ENCODE peak calls at places on chromosomes 2 and 18, in ten cellular contexts. D is heart left ventricle; I is OCI-LY7; N is endodermal cell; A is MM.1S; Q is brain microvascular endothelial cell; Z is A549; F is CD4-positive, alpha-beta T cell; H is thoracic aorta; M is mammary epithelial cell. T is an unnamed sample.

GRCh38 chr2:2831656-2832055 is 500.6 kb upstream of the MYT1L start:
- DNase-seq in Q (no peak), D (no peak), M (no peak), Z (no peak), H (no peak), I (no peak), F (no peak), A (no peak), N (peak), T (no peak)

GRCh38 chr18:56648307-56648706 is 2.9 kb upstream of the WDR7 start:
- DNase-seq in Q (no peak), Z (no peak), H (no peak), M (no peak), F (no peak), N (no peak), D (no peak), I (no peak), A (no peak), T (no peak)

GRCh38 chr2:43279317-43279840 is 53.0 kb upstream of the ZFP36L2 start:
- DNase-seq in M (no peak), H (no peak), Z (no peak), I (no peak), F (no peak), A (no peak), D (no peak), N (no peak), Q (no peak), T (no peak)

GRCh38 chr2:200863655-200864205 is 728 bp downstream of the CLK1 start:
- DNase-seq in A (no peak), M (peak), D (peak), N (peak), I (peak), Q (no peak), Z (peak), F (no peak), H (no peak), T (no peak)

GRCh38 chr2:211216221-211216620 is 659.8 kb downstream of the CPS1 start:
- DNase-seq in D (no peak), M (peak), F (no peak), H (no peak), Z (peak), I (peak), Q (no peak), N (no peak), A (peak), T (no peak)

GRCh38 chr2:3575534-3576324 is 669 bp downstream of the RPS7 start:
- DNase-seq in F (peak), Z (peak), Q (no peak), H (no peak), I (peak), N (no peak), M (peak), D (no peak), A (peak), T (no peak)

GRCh38 chr2:176852667-176853066 is 359.9 kb upstream of the HNRNPA3 start:
- DNase-seq in H (no peak), A (peak), N (peak), Z (no peak), I (no peak), Q (no peak), M (no peak), D (no peak), F (no peak), T (no peak)

GRCh38 chr2:59276917-59277316 is 1035.8 kb upstream of the FANCL start:
- DNase-seq in Z (no peak), M (no peak), D (no peak), N (no peak), H (no peak), Q (no peak), F (no peak), A (no peak), I (no peak), T (no peak)

GRCh38 chr2:235968616-235969324 is 199.4 kb downstream of the GBX2 start:
- DNase-seq in F (no peak), D (peak), Z (no peak), N (no peak), H (no peak), M (no peak), A (no peak), I (no peak), Q (no peak), T (no peak)

GRCh38 chr2:190853659-190854386 is 26.8 kb upstream of the GLS start:
- DNase-seq in Z (no peak), M (no peak), I (no peak), Q (no peak), N (no peak), D (no peak), H (no peak), F (no peak), A (no peak), T (no peak)

GRCh38 chr18:63322908-63323634 is 3.5 kb upstream of the BCL2 start:
- DNase-seq in F (peak), Q (peak), M (peak), I (peak), A (peak), H (no peak), Z (peak), D (no peak), N (peak), T (no peak)

GRCh38 chr2:227411320-227411989 is 23.7 kb upstream of the SCYGR1 start:
- DNase-seq in M (peak), F (no peak), I (no peak), D (no peak), N (no peak), A (peak), Q (peak), H (no peak), Z (peak), T (no peak)

GRCh38 chr2:10915731-10916331 is 4.1 kb downstream of the KCNF1 start:
- DNase-seq in Q (no peak), A (no peak), F (no peak), Z (no peak), D (no peak), N (peak), H (no peak), M (no peak), I (no peak), T (no peak)

GRCh38 chr2:2812117-2812516 is 481.0 kb upstream of the MYT1L start:
- DNase-seq in D (no peak), H (no peak), Z (no peak), N (peak), M (no peak), Q (no peak), F (no peak), A (no peak), I (no peak), T (no peak)

GRCh38 chr2:128775401-128776285 is 457.0 kb upstream of the HS6ST1 start:
- DNase-seq in N (no peak), Q (no peak), H (no peak), Z (no peak), F (no peak), D (no peak), M (no peak), A (no peak), I (no peak), T (no peak)

GRCh38 chr18:49098386-49098785 is 147.6 kb upstream of the SMAD7 start:
- DNase-seq in A (no peak), F (no peak), M (no peak), Q (no peak), Z (no peak), H (no peak), D (no peak), I (no peak), N (no peak), T (no peak)

GRCh38 chr18:49094979-49095632 is 144.3 kb upstream of the SMAD7 start:
- DNase-seq in N (no peak), M (peak), H (no peak), A (no peak), D (no peak), Z (peak), Q (peak), I (no peak), F (no peak), T (no peak)

GRCh38 chr18:49100226-49100968 is 149.6 kb upstream of the SMAD7 start:
- DNase-seq in F (no peak), N (no peak), Z (no peak), H (no peak), A (no peak), M (no peak), D (no peak), I (no peak), Q (peak), T (no peak)

GRCh38 chr18:49094136-49094535 is 143.4 kb upstream of the SMAD7 start:
- DNase-seq in H (no peak), D (no peak), I (no peak), Q (peak), M (no peak), A (no peak), F (no peak), Z (no peak), N (no peak), T (no peak)

DNA sequence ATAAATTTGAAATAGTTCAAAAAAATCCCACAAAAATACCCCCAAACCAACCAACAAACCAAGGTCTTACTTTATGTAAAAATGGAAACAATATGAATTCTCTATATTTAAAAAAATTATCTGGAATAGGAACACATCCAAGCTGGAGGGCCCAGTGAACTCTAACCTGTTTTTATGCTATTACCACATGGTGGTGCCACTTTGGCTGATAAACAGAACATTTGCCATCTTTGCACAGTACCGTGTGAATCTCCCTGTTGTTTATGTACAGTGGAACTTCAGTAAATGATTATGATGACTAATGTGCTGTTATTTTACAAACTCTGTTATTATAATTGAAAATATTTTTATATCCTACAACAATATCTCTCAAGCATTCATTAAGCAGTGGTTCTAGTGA is 145.3 kb upstream of the SMAD7 start:
- DNase-seq in M (no peak), A (no peak), Z (peak), D (no peak), I (no peak), N (no peak), Q (no peak), H (no peak), F (no peak), T (no peak)
- TF ChIP-seq CTCF in M (no peak), A (no peak), Z (no peak), D (no peak), I (peak), N (no peak), Q (no peak), H (no peak), F (no peak), T (no peak)

DNA sequence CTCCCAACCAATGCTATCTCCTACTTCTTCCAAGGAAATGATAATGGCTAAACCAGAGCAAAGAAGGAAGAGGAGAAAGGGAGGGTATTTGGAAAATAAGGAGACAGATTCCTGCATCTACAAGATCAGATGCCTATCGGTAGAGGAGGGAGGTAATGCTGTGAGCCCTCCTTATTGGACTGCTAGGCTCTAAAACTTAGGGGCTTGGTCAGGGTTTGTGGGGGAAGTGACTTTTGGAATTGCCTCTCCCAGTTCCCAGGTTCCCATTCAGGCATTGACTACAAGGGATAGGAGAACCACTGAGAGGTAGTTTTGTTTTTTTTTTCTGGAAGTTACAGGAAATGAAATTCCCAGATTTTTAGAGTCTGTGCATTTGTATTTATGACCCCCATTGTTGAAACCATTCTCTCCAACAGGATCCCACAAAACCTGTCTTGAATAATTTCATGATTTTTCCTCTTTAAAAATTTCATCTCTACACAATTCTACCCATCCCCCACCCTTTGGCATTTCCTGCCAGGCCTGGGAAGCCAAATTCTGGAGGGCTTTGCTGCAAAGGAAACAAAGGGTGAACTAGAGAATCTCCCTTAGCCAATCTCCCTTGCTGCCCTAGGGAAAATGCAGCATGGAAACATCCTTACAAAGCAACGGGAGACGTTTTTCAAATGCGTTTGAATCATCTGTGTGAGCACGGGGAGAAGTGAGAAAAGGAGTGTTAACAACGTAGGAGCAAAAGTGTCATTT is 282.1 kb upstream of the EPAS1 start:
- DNase-seq in A (no peak), D (no peak), Q (peak), I (no peak), F (no peak), M (no peak), N (peak), Z (no peak), H (no peak), T (no peak)
- H3K27ac ChIP-seq in A (no peak), D (peak), Q (peak), I (no peak), F (no peak), M (no peak), N (no peak), Z (no peak), H (peak), T (no peak)

DNA sequence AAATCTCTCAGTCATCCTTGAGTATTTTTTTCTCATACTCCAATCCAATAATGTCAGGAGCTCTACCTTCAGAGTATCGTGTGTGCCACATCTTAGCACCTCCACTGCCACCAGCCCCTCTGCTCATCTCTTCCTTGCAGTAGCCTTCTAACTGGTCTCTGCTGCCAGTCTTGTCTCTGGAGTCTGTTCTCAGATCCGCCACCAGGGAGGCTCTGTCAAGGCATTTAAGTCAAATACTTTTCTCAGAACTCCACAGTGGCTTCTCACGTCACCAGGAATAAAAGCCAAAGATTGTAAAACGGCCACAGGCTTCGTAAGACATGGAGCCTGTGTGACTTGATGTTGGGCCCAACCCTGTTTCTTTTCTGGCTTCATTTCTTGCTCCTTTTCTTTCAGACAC is 7.1 kb downstream of the UNC50 start:
- DNase-seq in A (no peak), Q (no peak), F (no peak), N (peak), I (no peak), H (no peak), Z (peak), M (no peak), D (no peak), T (no peak)
- TF ChIP-seq CTCF in A (peak), Q (peak), F (no peak), N (peak), I (peak), H (no peak), Z (no peak), M (peak), D (no peak), T (no peak)

GRCh38 chr2:163133602-163134001 is 295.0 kb upstream of the KCNH7 start:
- DNase-seq in Q (peak), A (no peak), D (no peak), H (no peak), F (no peak), Z (no peak), I (no peak), N (no peak), M (no peak), T (no peak)

GRCh38 chr2:163132850-163133249 is 294.3 kb upstream of the KCNH7 start:
- DNase-seq in F (no peak), I (no peak), M (no peak), H (no peak), A (peak), N (no peak), D (no peak), Z (peak), Q (no peak), T (no peak)
- H3K27ac ChIP-seq in F (no peak), I (no peak), M (no peak), H (no peak), A (no peak), N (no peak), D (no peak), Z (no peak), Q (no peak), T (no peak)

DNA sequence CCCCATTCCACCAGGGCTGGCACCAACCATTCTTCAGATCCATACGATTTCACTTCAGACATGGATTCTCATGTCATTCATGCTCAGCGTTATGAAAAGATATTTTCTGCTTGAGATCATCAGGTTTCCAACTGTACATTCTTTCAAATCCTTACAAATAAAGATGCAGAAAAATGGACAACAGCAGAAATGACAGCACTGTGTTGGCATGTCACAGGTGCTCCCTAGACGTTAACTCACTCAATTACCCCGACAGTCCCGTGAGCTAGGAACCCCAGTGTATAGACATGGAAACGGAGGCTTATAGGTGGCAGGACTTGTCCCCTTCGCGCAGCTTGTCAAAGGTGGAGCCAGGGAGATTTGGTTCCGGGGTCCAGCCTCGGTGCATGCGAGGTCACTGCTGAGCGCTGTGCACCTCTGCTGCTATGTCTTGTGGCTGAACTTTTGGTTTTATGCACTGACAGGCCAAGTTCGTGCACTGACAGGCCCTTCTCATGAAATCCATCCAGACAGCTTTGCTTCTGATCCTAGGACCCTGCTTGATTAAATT is 17.7 kb downstream of the FHL2 start:
- DNase-seq in I (no peak), Q (no peak), N (no peak), Z (no peak), F (no peak), D (peak), A (no peak), M (no peak), H (no peak), T (no peak)
- TF ChIP-seq CTCF in I (no peak), Q (no peak), N (no peak), Z (no peak), F (no peak), D (no peak), A (no peak), M (no peak), H (no peak), T (no peak)